ENCODE peak calls at places on chromosomes 6 and 20, in eight cellular contexts. M, T, G, H, U, K, C and B are unnamed samples.
A peak's percentile ranks its signal among the peaks of the same experiment; 100 is the strongest.

GRCh38 chr20:1979116-1979778 is 14.6 kb downstream of the PDYN start:
- DNase-seq in M (no peak), T (no peak), G (no peak), H (no peak), U (peak; percentile 56), K (no peak), C (no peak), B (no peak)

GRCh38 chr6:18168264-18168663 is 13.0 kb downstream of the KDM1B start:
- DNase-seq in M (no peak), T (no peak), G (no peak), H (no peak), U (no peak), K (no peak), C (no peak), B (no peak)

GRCh38 chr6:22519237-22519636 is 50.1 kb upstream of the HDGFL1 start:
- DNase-seq in M (no peak), T (no peak), G (no peak), H (no peak), U (no peak), K (no peak), C (no peak), B (no peak)

GRCh38 chr6:46090115-46091079 is 39.4 kb upstream of the ENPP4 start:
- DNase-seq in M (peak; percentile 51), T (peak; percentile 68), G (peak; percentile 46), H (peak; percentile 51), U (peak; percentile 74), K (peak; percentile 63), C (peak; percentile 44), B (peak; percentile 40)

GRCh38 chr6:75619230-75619899 is 17.7 kb downstream of the SENP6 start:
- DNase-seq in M (no peak), T (no peak), G (no peak), H (no peak), U (no peak), K (no peak), C (no peak), B (no peak)

GRCh38 chr20:9838378-9839295 is at the start of gene PAK5:
- DNase-seq in M (no peak), T (peak; percentile 84), G (no peak), H (peak; percentile 86), U (peak; percentile 95), K (no peak), C (no peak), B (no peak)

GRCh38 chr6:5950448-5950847 is 56.3 kb downstream of the NRN1 start:
- DNase-seq in M (peak; percentile 15), T (peak; percentile 9), G (no peak), H (no peak), U (peak; percentile 10), K (no peak), C (no peak), B (no peak)

GRCh38 chr6:18585032-18585573 is 198.0 kb downstream of the RNF144B start:
- DNase-seq in M (no peak), T (peak; percentile 25), G (no peak), H (no peak), U (peak; percentile 14), K (no peak), C (peak; percentile 33), B (no peak)

GRCh38 chr6:63635165-63635562 is 438 bp upstream of the PHF3 start:
- DNase-seq in M (no peak), T (no peak), G (no peak), H (no peak), U (no peak), K (no peak), C (no peak), B (no peak)

GRCh38 chr6:16333580-16333979 is 95.2 kb downstream of the GMPR start:
- DNase-seq in M (no peak), T (peak; percentile 58), G (no peak), H (no peak), U (no peak), K (peak; percentile 59), C (no peak), B (no peak)

GRCh38 chr6:30767158-30767943 is 23.0 kb upstream of the IER3 start:
- DNase-seq in M (no peak), T (no peak), G (no peak), H (no peak), U (no peak), K (no peak), C (no peak), B (no peak)

GRCh38 chr6:43733471-43734293 is 36.3 kb upstream of the VEGFA start:
- DNase-seq in M (peak; percentile 49), T (no peak), G (peak; percentile 28), H (no peak), U (no peak), K (peak; percentile 33), C (no peak), B (no peak)

GRCh38 chr20:8534368-8534767 is 402.3 kb downstream of the PLCB1 start:
- DNase-seq in M (no peak), T (no peak), G (no peak), H (no peak), U (no peak), K (no peak), C (no peak), B (no peak)

GRCh38 chr6:53961679-53962370 is 149.4 kb upstream of the MLIP start:
- DNase-seq in M (no peak), T (no peak), G (no peak), H (no peak), U (peak; percentile 69), K (no peak), C (no peak), B (no peak)

GRCh38 chr6:48194596-48195295 is 83.7 kb upstream of the PTCHD4 start:
- DNase-seq in M (no peak), T (peak; percentile 66), G (no peak), H (no peak), U (no peak), K (peak; percentile 39), C (no peak), B (no peak)

GRCh38 chr6:73362358-73362757 is at the start of gene KHDC3L:
- DNase-seq in M (no peak), T (no peak), G (no peak), H (no peak), U (no peak), K (no peak), C (no peak), B (no peak)

GRCh38 chr6:7146079-7146828 is 38.5 kb downstream of the RREB1 start:
- DNase-seq in M (peak; percentile 38), T (peak; percentile 52), G (peak; percentile 42), H (peak; percentile 59), U (no peak), K (no peak), C (peak; percentile 61), B (no peak)

GRCh38 chr6:7150381-7151064 is 42.8 kb downstream of the RREB1 start:
- DNase-seq in M (no peak), T (no peak), G (no peak), H (no peak), U (no peak), K (no peak), C (no peak), B (no peak)

GRCh38 chr6:7145269-7146078 is 37.7 kb downstream of the RREB1 start:
- DNase-seq in M (no peak), T (no peak), G (no peak), H (no peak), U (no peak), K (no peak), C (no peak), B (no peak)

GRCh38 chr6:7147051-7147671 is 39.4 kb downstream of the RREB1 start:
- DNase-seq in M (no peak), T (no peak), G (no peak), H (no peak), U (no peak), K (no peak), C (no peak), B (no peak)

GRCh38 chr6:7148100-7148822 is 40.5 kb downstream of the RREB1 start:
- DNase-seq in M (no peak), T (no peak), G (no peak), H (no peak), U (no peak), K (no peak), C (no peak), B (no peak)
- H3K4me1 ChIP-seq in M (peaks cover 20% of the 10 kb centered on the region), T (peaks cover 49% of the 10 kb centered on the region), G (peaks cover 8% of the 10 kb centered on the region), H (peaks cover 76% of the 10 kb centered on the region), U (peaks cover 67% of the 10 kb centered on the region), K (peaks cover 2% of the 10 kb centered on the region), C (peaks cover 71% of the 10 kb centered on the region), B (peaks cover 55% of the 10 kb centered on the region)

GRCh38 chr6:147441751-147442150 is 66.7 kb upstream of the SAMD5 start:
- DNase-seq in M (no peak), T (no peak), G (no peak), H (no peak), U (no peak), K (no peak), C (no peak), B (no peak)

GRCh38 chr6:147434508-147434907 is 74.0 kb upstream of the SAMD5 start:
- DNase-seq in M (no peak), T (no peak), G (no peak), H (no peak), U (no peak), K (no peak), C (no peak), B (no peak)

GRCh38 chr6:147438758-147439528 is 69.5 kb upstream of the SAMD5 start:
- DNase-seq in M (no peak), T (no peak), G (no peak), H (no peak), U (no peak), K (no peak), C (no peak), B (no peak)
- H3K27me3 ChIP-seq in M (no peaks in the 10 kb centered on the region), T (no peaks in the 10 kb centered on the region), G (no peaks in the 10 kb centered on the region), H (no peaks in the 10 kb centered on the region), U (no peaks in the 10 kb centered on the region), K (no peaks in the 10 kb centered on the region), C (no peaks in the 10 kb centered on the region), B (peaks cover 4% of the 10 kb centered on the region)

GRCh38 chr20:23148721-23149570 is 62.8 kb upstream of the CD93 start:
- DNase-seq in M (no peak), T (no peak), G (no peak), H (no peak), U (no peak), K (peak; percentile 33), C (no peak), B (no peak)
- H3K4me1 ChIP-seq in M (no peaks in the 10 kb centered on the region), T (peaks cover 3% of the 10 kb centered on the region), G (no peaks in the 10 kb centered on the region), H (no peaks in the 10 kb centered on the region), U (peaks cover 26% of the 10 kb centered on the region), K (no peaks in the 10 kb centered on the region), C (peaks cover 65% of the 10 kb centered on the region), B (no peaks in the 10 kb centered on the region)

DNA sequence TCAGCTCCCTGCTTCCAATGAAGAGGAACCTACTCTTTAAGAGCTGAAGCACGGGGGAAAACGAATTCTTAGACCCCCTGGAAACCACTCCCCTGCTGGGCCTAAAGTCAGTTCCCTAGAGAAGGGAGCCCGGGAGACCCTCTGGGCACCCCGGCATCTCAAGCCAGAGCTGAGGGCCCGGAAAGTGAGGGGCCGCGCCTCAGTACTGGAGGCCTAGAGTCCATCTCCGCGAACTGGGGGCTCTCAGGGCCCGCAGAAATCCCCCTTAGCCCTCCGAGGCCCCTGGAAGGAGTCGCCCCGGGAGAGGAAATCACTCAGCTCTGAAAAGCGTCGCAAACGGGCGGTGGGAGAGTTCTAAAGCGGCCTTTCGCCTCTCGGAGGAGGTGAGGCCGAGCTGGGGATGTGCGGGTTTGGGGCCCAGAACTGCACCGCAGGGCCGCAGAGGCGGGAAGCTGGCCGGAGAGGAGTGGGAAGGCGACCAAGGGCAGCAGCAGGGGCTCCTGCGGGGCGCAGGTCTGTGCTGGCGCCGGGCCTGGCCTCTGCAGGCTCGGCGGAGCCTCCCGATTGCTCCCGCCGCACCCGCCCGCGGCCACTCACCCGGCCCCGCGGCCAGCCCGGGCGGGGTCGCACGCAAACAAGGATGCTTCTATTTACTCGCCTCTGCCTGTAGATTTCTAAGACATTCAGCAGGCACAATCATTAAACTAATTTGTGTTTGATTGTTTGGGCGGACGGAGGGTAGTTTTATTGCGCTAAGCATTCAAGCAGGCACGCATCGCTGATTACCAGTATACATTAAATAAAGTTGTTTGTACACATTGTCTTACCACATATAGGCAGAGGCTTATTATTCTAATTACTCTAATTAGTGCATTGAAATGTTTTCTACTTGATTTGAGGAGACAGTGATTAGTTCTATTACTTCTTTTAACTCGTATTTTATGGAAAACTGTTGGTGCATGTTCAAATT is 9.2 kb downstream of the POU3F2 start:
- DNase-seq in M (no peak), T (no peak), G (no peak), H (no peak), U (peak; percentile 42), K (no peak), C (no peak), B (no peak)
- H3K27me3 ChIP-seq in M (peaks cover 64% of the 10 kb centered on the region), T (peaks cover 92% of the 10 kb centered on the region), G (peaks cover 58% of the 10 kb centered on the region), H (peaks cover 9% of the 10 kb centered on the region), U (peaks cover 96% of the 10 kb centered on the region), K (peaks cover 12% of the 10 kb centered on the region), C (peaks cover 100% of the 10 kb centered on the region), B (peaks cover 86% of the 10 kb centered on the region)